ENCODE peak calls at places on chromosomes 4 and X, in four cellular contexts. One of them, this sample, is unnamed.

GRCh38 chr4:180028682-180029081 is 2214.5 kb upstream of the TENM3 start:
- DNase-seq in endothelial cell: peak
- DNase-seq in HCT116: peak
- DNase-seq in astrocyte: peak
- DNase-seq in this sample: no peak

GRCh38 chr4:52244773-52245360 is 193.8 kb downstream of the SPATA18 start:
- DNase-seq in endothelial cell: no peak
- DNase-seq in HCT116: no peak
- DNase-seq in astrocyte: no peak
- DNase-seq in this sample: no peak

GRCh38 chr4:41883988-41884737 is 51.1 kb upstream of the TMEM33 start:
- DNase-seq in HCT116: no peak
- DNase-seq in endothelial cell: no peak
- DNase-seq in astrocyte: no peak
- DNase-seq in this sample: no peak

GRCh38 chr4:188145626-188146025 is 6.4 kb downstream of the TRIML1 start:
- DNase-seq in astrocyte: no peak
- DNase-seq in HCT116: no peak
- DNase-seq in endothelial cell: no peak
- DNase-seq in this sample: no peak

GRCh38 chrX:153651540-153652079 is 4.6 kb downstream of the DUSP9 start:
- DNase-seq in astrocyte: no peak
- DNase-seq in endothelial cell: no peak
- DNase-seq in HCT116: no peak
- DNase-seq in this sample: no peak

GRCh38 chr4:8707045-8707781 is 114.6 kb downstream of the CPZ start:
- DNase-seq in endothelial cell: no peak
- DNase-seq in astrocyte: no peak
- DNase-seq in HCT116: no peak
- DNase-seq in this sample: no peak

GRCh38 chr4:143346208-143346607 is 9.5 kb downstream of the GAB1 start:
- DNase-seq in astrocyte: no peak
- DNase-seq in HCT116: no peak
- DNase-seq in endothelial cell: no peak
- DNase-seq in this sample: no peak

GRCh38 chr4:184396001-184396400 is 78.3 kb downstream of the IRF2 start:
- DNase-seq in astrocyte: no peak
- DNase-seq in HCT116: no peak
- DNase-seq in endothelial cell: no peak
- DNase-seq in this sample: peak

GRCh38 chr4:150315175-150315574 is 236.9 kb downstream of the DCLK2 start:
- DNase-seq in endothelial cell: no peak
- DNase-seq in astrocyte: peak
- DNase-seq in HCT116: no peak
- DNase-seq in this sample: no peak

GRCh38 chr4:122700178-122700725 is 32.3 kb upstream of the BBS12 start:
- DNase-seq in endothelial cell: no peak
- DNase-seq in astrocyte: peak
- DNase-seq in HCT116: peak
- DNase-seq in this sample: no peak

GRCh38 chr4:124515591-124515990 is 196.9 kb downstream of the ANKRD50 start:
- DNase-seq in endothelial cell: no peak
- DNase-seq in astrocyte: no peak
- DNase-seq in HCT116: no peak
- DNase-seq in this sample: no peak

GRCh38 chrX:53000447-53001208 is 42.3 kb upstream of the FAM156A start:
- DNase-seq in astrocyte: no peak
- DNase-seq in endothelial cell: no peak
- DNase-seq in HCT116: no peak
- DNase-seq in this sample: no peak

GRCh38 chr4:137998666-137999429 is 243.3 kb downstream of the SLC7A11 start:
- DNase-seq in endothelial cell: no peak
- DNase-seq in astrocyte: peak
- DNase-seq in HCT116: no peak
- DNase-seq in this sample: no peak

GRCh38 chrX:3145716-3146115 is 104.4 kb downstream of the ARSF start:
- DNase-seq in HCT116: no peak
- DNase-seq in endothelial cell: no peak
- DNase-seq in astrocyte: no peak
- DNase-seq in this sample: no peak

GRCh38 chr4:9800878-9801277 is 19.4 kb downstream of the DRD5 start:
- DNase-seq in astrocyte: no peak
- DNase-seq in endothelial cell: no peak
- DNase-seq in HCT116: no peak
- DNase-seq in this sample: no peak

GRCh38 chr4:176034498-176034897 is 31.1 kb upstream of the WDR17 start:
- DNase-seq in endothelial cell: peak
- DNase-seq in HCT116: peak
- DNase-seq in astrocyte: peak
- DNase-seq in this sample: no peak

GRCh38 chr4:113330200-113330599 is 280.7 kb downstream of the ANK2 start:
- DNase-seq in endothelial cell: no peak
- DNase-seq in astrocyte: no peak
- DNase-seq in HCT116: no peak
- DNase-seq in this sample: no peak

GRCh38 chr4:74838746-74839370 is 44.5 kb upstream of the BTC start:
- DNase-seq in astrocyte: peak
- DNase-seq in endothelial cell: no peak
- DNase-seq in HCT116: no peak
- DNase-seq in this sample: no peak

GRCh38 chrX:109943092-109943739 is 59.7 kb upstream of the TMEM164 start:
- DNase-seq in astrocyte: peak
- DNase-seq in endothelial cell: no peak
- DNase-seq in HCT116: no peak
- DNase-seq in this sample: no peak

GRCh38 chr4:145098675-145099037 is 545 bp downstream of the ABCE1 start:
- DNase-seq in HCT116: peak
- DNase-seq in astrocyte: peak
- DNase-seq in endothelial cell: no peak
- DNase-seq in this sample: peak

GRCh38 chr4:185261971-185262370 is 52.6 kb downstream of the SNX25 start:
- DNase-seq in astrocyte: no peak
- DNase-seq in HCT116: no peak
- DNase-seq in endothelial cell: no peak
- DNase-seq in this sample: no peak

GRCh38 chr4:22607382-22607781 is 85.4 kb upstream of the GBA3 start:
- DNase-seq in HCT116: peak
- DNase-seq in astrocyte: peak
- DNase-seq in endothelial cell: peak
- DNase-seq in this sample: no peak

GRCh38 chr4:7928711-7929505 is 10.8 kb downstream of the AFAP1 start:
- DNase-seq in HCT116: peak
- DNase-seq in endothelial cell: no peak
- DNase-seq in astrocyte: no peak
- DNase-seq in this sample: peak

GRCh38 chrX:154443479-154443910 is 446 bp upstream of the FAM50A start:
- DNase-seq in endothelial cell: no peak
- DNase-seq in HCT116: no peak
- DNase-seq in astrocyte: no peak
- DNase-seq in this sample: no peak

GRCh38 chr4:188986271-188986689 is 847.0 kb downstream of the TRIML1 start:
- DNase-seq in endothelial cell: no peak
- DNase-seq in HCT116: no peak
- DNase-seq in astrocyte: peak
- DNase-seq in this sample: no peak

GRCh38 chrX:39762266-39762841 is 335.4 kb downstream of the BCOR start:
- DNase-seq in HCT116: no peak
- DNase-seq in astrocyte: peak
- DNase-seq in endothelial cell: no peak
- DNase-seq in this sample: no peak

GRCh38 chr4:158016511-158016910 is 156.3 kb downstream of the GASK1B start:
- DNase-seq in astrocyte: peak
- DNase-seq in HCT116: no peak
- DNase-seq in endothelial cell: no peak
- DNase-seq in this sample: no peak

GRCh38 chr4:168541608-168541953 is 44.7 kb downstream of the PALLD start:
- DNase-seq in endothelial cell: no peak
- DNase-seq in HCT116: peak
- DNase-seq in astrocyte: peak
- DNase-seq in this sample: no peak

GRCh38 chr4:168540086-168540864 is 43.4 kb downstream of the PALLD start:
- DNase-seq in astrocyte: peak
- DNase-seq in endothelial cell: no peak
- DNase-seq in HCT116: peak
- DNase-seq in this sample: no peak

GRCh38 chr4:168537086-168537485 is 40.2 kb downstream of the PALLD start:
- DNase-seq in astrocyte: no peak
- DNase-seq in HCT116: no peak
- DNase-seq in endothelial cell: no peak
- DNase-seq in this sample: no peak

GRCh38 chr4:168537556-168537955 is 40.7 kb downstream of the PALLD start:
- DNase-seq in astrocyte: peak
- DNase-seq in endothelial cell: no peak
- DNase-seq in HCT116: no peak
- DNase-seq in this sample: no peak

DNA sequence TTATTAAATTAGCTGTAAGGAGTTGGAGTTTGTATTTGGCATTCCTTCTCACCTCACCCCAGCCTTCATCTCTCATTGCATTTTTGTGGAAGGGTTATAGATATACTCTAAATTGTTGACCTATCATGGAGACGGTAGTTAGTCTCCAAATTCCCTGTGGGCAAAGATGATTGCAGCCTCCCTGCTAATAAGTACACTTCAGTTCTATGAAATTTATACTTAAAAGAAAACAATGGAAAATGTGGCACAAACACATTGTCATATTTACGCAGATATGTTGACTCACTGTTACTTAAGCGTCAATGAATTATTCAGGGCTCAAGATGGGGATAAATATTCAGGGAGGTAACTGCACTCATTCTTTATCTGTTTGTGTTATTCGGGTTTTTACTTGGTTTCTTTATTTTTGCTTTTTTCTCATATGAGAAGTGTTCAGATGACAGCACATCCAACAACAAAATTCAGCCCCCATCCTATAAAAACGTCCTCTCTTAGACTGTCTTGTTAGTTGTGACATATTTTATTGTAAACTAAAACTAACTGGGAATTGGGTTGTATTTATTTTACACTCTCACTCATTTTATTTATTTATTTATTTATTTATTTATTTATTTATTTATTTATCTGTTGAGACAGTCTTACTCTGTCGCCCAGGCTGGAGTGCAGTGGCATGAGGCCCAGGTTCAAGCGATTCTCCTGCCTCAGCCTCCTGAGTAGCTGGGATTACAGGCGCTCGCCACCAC is 44.2 kb downstream of the PALLD start:
- DNase-seq in astrocyte: peak
- DNase-seq in HCT116: peak
- DNase-seq in endothelial cell: no peak
- DNase-seq in this sample: no peak
- TF ChIP-seq CTCF in astrocyte: no peak
- TF ChIP-seq CTCF in HCT116: no peak
- TF ChIP-seq CTCF in endothelial cell: no peak
- TF ChIP-seq CTCF in this sample: no peak

DNA sequence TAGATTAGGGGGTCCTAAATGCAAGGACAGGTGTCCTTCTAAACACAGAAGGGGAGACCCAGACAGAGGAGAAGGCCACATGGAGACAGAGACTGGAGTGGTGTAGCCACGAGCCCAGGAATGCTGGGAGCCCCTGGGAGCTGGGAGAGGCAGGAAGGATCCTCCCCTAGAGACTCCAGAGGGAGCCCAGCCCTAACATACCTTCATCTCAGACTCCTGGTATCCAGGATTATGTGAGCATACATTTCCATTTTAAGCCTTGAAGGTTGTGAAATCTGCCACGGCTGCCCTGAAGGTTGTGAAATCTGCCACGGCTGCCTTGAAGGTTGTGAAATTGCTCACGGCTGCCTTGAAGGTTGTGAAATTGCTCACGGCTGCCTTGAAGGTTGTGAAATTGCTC is 148.4 kb downstream of the ASMT start:
- DNase-seq in HCT116: no peak
- DNase-seq in endothelial cell: no peak
- DNase-seq in astrocyte: no peak
- DNase-seq in this sample: no peak
- TF ChIP-seq CTCF in HCT116: no peak
- TF ChIP-seq CTCF in endothelial cell: no peak
- TF ChIP-seq CTCF in astrocyte: no peak
- TF ChIP-seq CTCF in this sample: no peak

GRCh38 chrX:46573331-46573895 is at the start of gene CHST7:
- DNase-seq in HCT116: peak
- DNase-seq in endothelial cell: peak
- DNase-seq in astrocyte: peak
- DNase-seq in this sample: peak

GRCh38 chrX:46573896-46574336 is 351 bp downstream of the CHST7 start:
- DNase-seq in astrocyte: peak
- DNase-seq in HCT116: no peak
- DNase-seq in endothelial cell: peak
- DNase-seq in this sample: peak

GRCh38 chrX:46574337-46574940 is 874 bp downstream of the CHST7 start:
- DNase-seq in HCT116: no peak
- DNase-seq in endothelial cell: peak
- DNase-seq in astrocyte: no peak
- DNase-seq in this sample: peak

GRCh38 chrX:46571423-46572294 is 1.9 kb upstream of the CHST7 start:
- DNase-seq in HCT116: no peak
- DNase-seq in astrocyte: no peak
- DNase-seq in endothelial cell: no peak
- DNase-seq in this sample: peak

DNA sequence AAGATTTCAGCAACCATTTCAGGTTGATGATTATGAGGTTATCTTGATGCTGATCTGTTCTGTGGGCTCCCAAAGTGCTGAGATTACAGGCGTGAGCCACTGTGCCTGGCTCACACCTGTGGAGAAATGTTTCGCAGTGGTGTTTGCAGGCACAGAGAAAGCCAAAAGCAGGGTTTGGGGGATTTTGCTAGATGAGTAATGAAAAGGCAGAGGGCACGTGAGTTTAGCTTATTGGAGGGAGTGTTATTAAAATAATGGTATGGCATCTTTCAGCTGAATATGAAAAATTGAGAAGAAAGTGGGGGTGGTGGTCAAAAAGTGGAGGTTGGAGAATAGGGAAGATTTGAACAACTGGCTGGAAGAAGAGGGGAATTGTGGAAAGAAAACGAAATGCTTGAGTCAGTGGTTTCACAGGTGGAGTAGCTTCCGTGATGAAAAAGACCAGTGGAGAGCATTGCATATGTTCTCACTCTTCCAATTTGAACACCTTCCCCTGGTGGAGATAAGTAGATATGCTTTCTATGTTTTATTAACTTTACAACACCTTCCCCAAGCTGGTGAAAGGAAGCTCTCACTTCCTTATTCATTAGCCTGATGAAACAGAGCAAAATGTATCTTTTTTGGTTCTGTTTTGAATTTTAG is 1.1 kb upstream of the CHST7 start:
- DNase-seq in HCT116: no peak
- DNase-seq in endothelial cell: no peak
- DNase-seq in astrocyte: no peak
- DNase-seq in this sample: peak
- TF ChIP-seq CTCF in HCT116: peak
- TF ChIP-seq CTCF in endothelial cell: no peak
- TF ChIP-seq CTCF in astrocyte: no peak
- TF ChIP-seq CTCF in this sample: peak

DNA sequence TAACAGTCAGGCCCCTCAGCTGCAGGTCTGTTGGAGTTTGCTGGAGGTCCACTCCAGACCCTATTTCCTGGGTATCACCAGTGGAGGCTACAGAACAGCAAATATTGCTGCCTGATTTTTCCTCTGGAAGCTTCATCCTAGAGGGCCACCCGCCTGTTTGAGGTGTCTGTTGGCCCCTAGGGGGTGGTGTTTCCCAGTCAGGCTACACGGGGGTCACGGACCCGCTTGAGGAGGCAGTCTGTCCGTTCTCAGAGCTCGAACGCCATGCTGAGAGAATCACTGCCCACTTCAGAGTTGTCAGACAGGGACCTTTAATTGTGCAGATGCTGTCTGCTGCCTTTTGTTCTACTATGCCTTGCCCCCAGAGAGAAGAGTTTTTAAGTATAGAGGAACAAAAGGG is 160.8 kb downstream of the DKK2 start:
- DNase-seq in astrocyte: no peak
- DNase-seq in HCT116: no peak
- DNase-seq in endothelial cell: no peak
- DNase-seq in this sample: no peak
- TF ChIP-seq CTCF in astrocyte: no peak
- TF ChIP-seq CTCF in HCT116: peak
- TF ChIP-seq CTCF in endothelial cell: no peak
- TF ChIP-seq CTCF in this sample: no peak